ENCODE peak calls at places on chromosomes 6 and 20, in six cellular contexts. One of them, this sample, is unnamed.
A peak's percentile ranks its signal among the peaks of the same experiment; 100 is the strongest.

GRCh38 chr20:45343867-45344721 is 4.1 kb downstream of the SDC4 start:
- DNase-seq in foreskin fibroblast: peak; percentile 94
- DNase-seq in AG04450: peak; percentile 71
- DNase-seq in cardiac muscle cell: peak; percentile 33
- DNase-seq in lower leg skin: no peak
- DNase-seq in suprapubic skin: peak; percentile 85
- DNase-seq in this sample: peak; percentile 71

GRCh38 chr6:57021086-57021720 is 25.3 kb upstream of the KIAA1586 start:
- DNase-seq in cardiac muscle cell: peak; percentile 46
- DNase-seq in suprapubic skin: no peak
- DNase-seq in AG04450: peak; percentile 8
- DNase-seq in lower leg skin: no peak
- DNase-seq in foreskin fibroblast: peak; percentile 62
- DNase-seq in this sample: peak; percentile 20

GRCh38 chr6:144036064-144036873 is 28.2 kb upstream of the PLAGL1 start:
- DNase-seq in AG04450: no peak
- DNase-seq in cardiac muscle cell: peak; percentile 12
- DNase-seq in lower leg skin: no peak
- DNase-seq in suprapubic skin: no peak
- DNase-seq in foreskin fibroblast: peak; percentile 70
- DNase-seq in this sample: peak; percentile 24

GRCh38 chr20:23652371-23652770 is 14.6 kb upstream of the CST3 start:
- DNase-seq in lower leg skin: peak; percentile 28
- DNase-seq in suprapubic skin: no peak
- DNase-seq in cardiac muscle cell: no peak
- DNase-seq in foreskin fibroblast: peak; percentile 72
- DNase-seq in AG04450: no peak
- DNase-seq in this sample: no peak

GRCh38 chr20:8330316-8330784 is 198.3 kb downstream of the PLCB1 start:
- DNase-seq in suprapubic skin: no peak
- DNase-seq in foreskin fibroblast: peak; percentile 3
- DNase-seq in cardiac muscle cell: no peak
- DNase-seq in lower leg skin: no peak
- DNase-seq in AG04450: no peak
- DNase-seq in this sample: no peak

GRCh38 chr6:154479388-154480143 is 30.9 kb downstream of the CNKSR3 start:
- DNase-seq in AG04450: peak; percentile 37
- DNase-seq in cardiac muscle cell: no peak
- DNase-seq in lower leg skin: no peak
- DNase-seq in foreskin fibroblast: peak; percentile 72
- DNase-seq in suprapubic skin: no peak
- DNase-seq in this sample: no peak

GRCh38 chr6:167838207-167838748 is 11.6 kb downstream of the AFDN start:
- DNase-seq in suprapubic skin: no peak
- DNase-seq in cardiac muscle cell: no peak
- DNase-seq in foreskin fibroblast: no peak
- DNase-seq in lower leg skin: no peak
- DNase-seq in AG04450: no peak
- DNase-seq in this sample: no peak

GRCh38 chr20:10946124-10946880 is 272.5 kb upstream of the JAG1 start:
- DNase-seq in foreskin fibroblast: no peak
- DNase-seq in cardiac muscle cell: no peak
- DNase-seq in suprapubic skin: no peak
- DNase-seq in lower leg skin: no peak
- DNase-seq in AG04450: no peak
- DNase-seq in this sample: no peak

GRCh38 chr6:135159531-135159930 is 21.6 kb upstream of the MYB start:
- DNase-seq in foreskin fibroblast: peak; percentile 8
- DNase-seq in cardiac muscle cell: no peak
- DNase-seq in suprapubic skin: no peak
- DNase-seq in lower leg skin: no peak
- DNase-seq in AG04450: no peak
- DNase-seq in this sample: no peak

GRCh38 chr20:6685181-6685582 is 82.3 kb upstream of the BMP2 start:
- DNase-seq in AG04450: no peak
- DNase-seq in foreskin fibroblast: no peak
- DNase-seq in suprapubic skin: no peak
- DNase-seq in cardiac muscle cell: no peak
- DNase-seq in lower leg skin: no peak
- DNase-seq in this sample: peak; percentile 7

GRCh38 chr6:170461556-170462365 is 91.3 kb downstream of the PSMB1 start:
- DNase-seq in AG04450: no peak
- DNase-seq in foreskin fibroblast: no peak
- DNase-seq in lower leg skin: peak; percentile 82
- DNase-seq in cardiac muscle cell: no peak
- DNase-seq in suprapubic skin: no peak
- DNase-seq in this sample: no peak

GRCh38 chr6:103570431-103570830 is 1289.3 kb downstream of the HACE1 start:
- DNase-seq in foreskin fibroblast: no peak
- DNase-seq in lower leg skin: no peak
- DNase-seq in cardiac muscle cell: no peak
- DNase-seq in AG04450: no peak
- DNase-seq in suprapubic skin: no peak
- DNase-seq in this sample: no peak

GRCh38 chr6:33417127-33417902 is 592 bp downstream of the CUTA start:
- DNase-seq in suprapubic skin: peak; percentile 74
- DNase-seq in lower leg skin: peak; percentile 84
- DNase-seq in cardiac muscle cell: peak; percentile 55
- DNase-seq in AG04450: peak; percentile 66
- DNase-seq in foreskin fibroblast: peak; percentile 92
- DNase-seq in this sample: peak; percentile 63

GRCh38 chr6:68572525-68572924 is 62.6 kb upstream of the ADGRB3 start:
- DNase-seq in foreskin fibroblast: peak; percentile 39
- DNase-seq in cardiac muscle cell: peak; percentile 23
- DNase-seq in lower leg skin: no peak
- DNase-seq in suprapubic skin: no peak
- DNase-seq in AG04450: no peak
- DNase-seq in this sample: no peak

GRCh38 chr6:95658896-95659295 is 81.6 kb downstream of the MANEA start:
- DNase-seq in suprapubic skin: no peak
- DNase-seq in AG04450: no peak
- DNase-seq in lower leg skin: no peak
- DNase-seq in cardiac muscle cell: no peak
- DNase-seq in foreskin fibroblast: no peak
- DNase-seq in this sample: no peak

GRCh38 chr6:41036601-41037000 is 2.4 kb downstream of the UNC5CL start:
- DNase-seq in AG04450: no peak
- DNase-seq in suprapubic skin: no peak
- DNase-seq in lower leg skin: no peak
- DNase-seq in cardiac muscle cell: no peak
- DNase-seq in foreskin fibroblast: no peak
- DNase-seq in this sample: no peak

GRCh38 chr6:143136647-143137046 is 76.0 kb downstream of the AIG1 start:
- DNase-seq in AG04450: no peak
- DNase-seq in cardiac muscle cell: no peak
- DNase-seq in foreskin fibroblast: no peak
- DNase-seq in suprapubic skin: no peak
- DNase-seq in lower leg skin: no peak
- DNase-seq in this sample: no peak

GRCh38 chr6:121492536-121492935 is 57.1 kb downstream of the GJA1 start:
- DNase-seq in lower leg skin: no peak
- DNase-seq in AG04450: no peak
- DNase-seq in cardiac muscle cell: no peak
- DNase-seq in foreskin fibroblast: no peak
- DNase-seq in suprapubic skin: no peak
- DNase-seq in this sample: no peak

GRCh38 chr6:139131736-139132285 is 3.1 kb upstream of the HECA start:
- DNase-seq in cardiac muscle cell: no peak
- DNase-seq in AG04450: no peak
- DNase-seq in lower leg skin: no peak
- DNase-seq in foreskin fibroblast: no peak
- DNase-seq in suprapubic skin: no peak
- DNase-seq in this sample: no peak

GRCh38 chr6:93120154-93120742 is 299.1 kb downstream of the EPHA7 start:
- DNase-seq in AG04450: no peak
- DNase-seq in foreskin fibroblast: no peak
- DNase-seq in suprapubic skin: no peak
- DNase-seq in lower leg skin: no peak
- DNase-seq in cardiac muscle cell: no peak
- DNase-seq in this sample: no peak

GRCh38 chr20:59322813-59323469 is 22.5 kb downstream of the EDN3 start:
- DNase-seq in cardiac muscle cell: no peak
- DNase-seq in lower leg skin: no peak
- DNase-seq in AG04450: no peak
- DNase-seq in foreskin fibroblast: peak; percentile 10
- DNase-seq in suprapubic skin: no peak
- DNase-seq in this sample: no peak

DNA sequence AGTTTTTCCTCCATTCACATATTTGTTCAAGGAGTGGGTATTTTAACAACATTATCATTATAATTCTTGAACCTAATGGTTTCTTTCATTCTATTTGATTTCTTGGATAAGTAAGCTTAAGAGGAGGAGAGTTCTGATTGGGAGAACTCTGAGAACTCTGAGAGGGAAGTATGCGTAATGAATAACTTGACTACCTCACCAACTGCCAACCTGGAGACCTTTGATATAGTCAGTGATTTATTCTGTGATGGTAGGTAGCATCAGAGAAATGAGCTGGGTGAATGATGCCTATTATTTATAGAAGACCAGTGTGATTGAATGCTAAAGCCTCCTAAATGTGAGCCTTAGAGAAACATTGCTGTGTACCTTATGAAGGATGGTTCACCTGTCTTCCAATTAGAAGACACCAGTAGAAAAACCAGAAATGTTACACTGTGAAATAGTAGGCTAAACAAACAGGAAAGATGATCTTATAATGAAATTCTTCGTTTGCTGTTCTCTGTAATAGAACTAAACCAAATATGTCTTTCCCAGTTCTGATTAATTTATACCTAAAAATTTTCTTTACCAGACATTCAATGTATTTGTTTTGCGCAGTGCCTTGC is 114.9 kb downstream of the RTN4IP1 start:
- DNase-seq in suprapubic skin: no peak
- DNase-seq in foreskin fibroblast: no peak
- DNase-seq in lower leg skin: no peak
- DNase-seq in cardiac muscle cell: no peak
- DNase-seq in AG04450: no peak
- DNase-seq in this sample: no peak
- H3K4me3 ChIP-seq in suprapubic skin: peak overlapping the region; percentile 96
- H3K4me3 ChIP-seq in foreskin fibroblast: peak overlapping the region; percentile 84
- H3K4me3 ChIP-seq in lower leg skin: no peak overlapping the region
- H3K4me3 ChIP-seq in cardiac muscle cell: no peak overlapping the region
- H3K4me3 ChIP-seq in AG04450: no peak overlapping the region
- H3K4me3 ChIP-seq in this sample: peak overlapping the region; percentile 10

GRCh38 chr20:5508044-5508443 is 191.3 kb upstream of the PROKR2 start:
- DNase-seq in cardiac muscle cell: no peak
- DNase-seq in foreskin fibroblast: peak; percentile 17
- DNase-seq in lower leg skin: peak; percentile 42
- DNase-seq in AG04450: no peak
- DNase-seq in suprapubic skin: no peak
- DNase-seq in this sample: no peak

GRCh38 chr20:5509803-5510202 is 193.0 kb upstream of the PROKR2 start:
- DNase-seq in cardiac muscle cell: no peak
- DNase-seq in AG04450: no peak
- DNase-seq in lower leg skin: peak; percentile 52
- DNase-seq in suprapubic skin: no peak
- DNase-seq in foreskin fibroblast: no peak
- DNase-seq in this sample: no peak

GRCh38 chr20:5504061-5504739 is 187.4 kb upstream of the PROKR2 start:
- DNase-seq in lower leg skin: peak; percentile 86
- DNase-seq in suprapubic skin: peak; percentile 68
- DNase-seq in foreskin fibroblast: peak; percentile 73
- DNase-seq in cardiac muscle cell: no peak
- DNase-seq in AG04450: no peak
- DNase-seq in this sample: no peak
- TF ChIP-seq CTCF in lower leg skin: no peak
- TF ChIP-seq CTCF in suprapubic skin: no peak
- TF ChIP-seq CTCF in foreskin fibroblast: peak; percentile 4
- TF ChIP-seq CTCF in cardiac muscle cell: no peak
- TF ChIP-seq CTCF in AG04450: no peak
- TF ChIP-seq CTCF in this sample: peak; percentile 7

DNA sequence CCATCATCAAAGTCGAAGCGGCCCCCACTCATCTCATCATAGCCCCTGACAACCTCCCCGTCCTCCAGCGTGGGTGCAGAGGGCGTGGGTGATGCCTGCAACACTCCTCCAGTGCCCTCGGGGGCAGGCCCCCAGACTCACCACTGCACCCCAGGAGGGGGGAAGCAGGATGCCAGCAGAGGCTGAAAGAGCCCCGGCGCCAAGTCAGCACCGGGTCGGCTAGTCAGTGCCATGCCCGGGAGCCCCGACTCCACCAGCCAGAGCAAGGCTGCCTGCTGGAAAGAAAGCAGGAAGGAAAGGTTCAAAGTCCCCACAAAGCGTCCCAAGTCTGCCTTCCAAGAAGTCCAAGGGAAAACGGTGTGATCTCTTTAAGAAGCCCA is 324 bp downstream of the JPH2 start:
- DNase-seq in foreskin fibroblast: peak; percentile 29
- DNase-seq in cardiac muscle cell: no peak
- DNase-seq in suprapubic skin: no peak
- DNase-seq in AG04450: no peak
- DNase-seq in lower leg skin: no peak
- DNase-seq in this sample: no peak
- H3K4me3 ChIP-seq in foreskin fibroblast: peak overlapping the region; percentile 52
- H3K4me3 ChIP-seq in cardiac muscle cell: peak overlapping the region; percentile 95
- H3K4me3 ChIP-seq in suprapubic skin: peak overlapping the region; percentile 53
- H3K4me3 ChIP-seq in AG04450: peak overlapping the region; percentile 51
- H3K4me3 ChIP-seq in lower leg skin: peak overlapping the region; percentile 1
- H3K4me3 ChIP-seq in this sample: peak overlapping the region; percentile 52

DNA sequence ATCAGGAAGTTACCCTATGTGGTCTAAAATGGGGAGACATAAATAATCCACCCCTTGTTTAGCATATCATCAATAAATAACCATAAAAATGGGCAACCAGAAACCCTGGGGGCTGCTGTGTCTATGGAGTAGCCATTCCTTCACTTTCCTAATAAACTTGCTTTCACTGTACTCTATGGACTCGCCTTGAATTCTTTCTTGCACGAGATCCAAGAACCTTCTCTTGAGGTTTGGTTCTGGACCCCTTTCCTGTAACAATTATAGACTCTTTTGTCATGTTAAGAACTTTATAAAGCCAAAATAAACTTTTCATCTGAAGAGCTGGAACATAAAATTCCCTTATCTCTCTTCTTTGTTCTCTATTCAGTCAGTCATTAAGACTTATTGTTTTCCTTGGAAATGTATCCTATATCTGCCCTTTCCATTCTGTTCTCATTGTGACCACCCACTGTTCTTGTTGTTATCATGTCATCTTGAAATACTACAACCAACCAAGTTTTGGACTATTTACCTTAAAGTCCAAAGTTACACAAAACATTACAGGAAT is 29.3 kb upstream of the ZBTB24 start:
- DNase-seq in foreskin fibroblast: no peak
- DNase-seq in cardiac muscle cell: no peak
- DNase-seq in AG04450: no peak
- DNase-seq in suprapubic skin: no peak
- DNase-seq in lower leg skin: no peak
- DNase-seq in this sample: no peak
- TF ChIP-seq CTCF in foreskin fibroblast: no peak
- TF ChIP-seq CTCF in cardiac muscle cell: no peak
- TF ChIP-seq CTCF in AG04450: no peak
- TF ChIP-seq CTCF in suprapubic skin: no peak
- TF ChIP-seq CTCF in lower leg skin: no peak
- TF ChIP-seq CTCF in this sample: no peak

GRCh38 chr6:151740820-151741219 is 66.7 kb upstream of the ESR1 start:
- DNase-seq in cardiac muscle cell: no peak
- DNase-seq in lower leg skin: no peak
- DNase-seq in suprapubic skin: no peak
- DNase-seq in AG04450: no peak
- DNase-seq in foreskin fibroblast: no peak
- DNase-seq in this sample: no peak
- H3K4me3 ChIP-seq in cardiac muscle cell: no peak overlapping the region
- H3K4me3 ChIP-seq in lower leg skin: no peak overlapping the region
- H3K4me3 ChIP-seq in suprapubic skin: no peak overlapping the region
- H3K4me3 ChIP-seq in AG04450: no peak overlapping the region
- H3K4me3 ChIP-seq in foreskin fibroblast: no peak overlapping the region
- H3K4me3 ChIP-seq in this sample: no peak overlapping the region